ENCODE peak calls at places on chromosome 4, in four cellular contexts. U, V, I and P are unnamed samples.
A peak's percentile ranks its signal among the peaks of the same experiment; 100 is the strongest.

GRCh38 chr4:804804-805203 is 21.1 kb downstream of the CPLX1 start:
- DNase-seq in U (no peak), V (no peak), I (no peak), P (no peak)

GRCh38 chr4:164359881-164360280 is 394.1 kb upstream of the SMIM31 start:
- DNase-seq in U (no peak), V (no peak), I (no peak), P (no peak)

GRCh38 chr4:184470785-184471110 is 3.6 kb downstream of the IRF2 start:
- DNase-seq in V (no peak), U (no peak), I (no peak), P (no peak)

GRCh38 chr4:37615720-37616063 is 70.5 kb downstream of the RELL1 start:
- DNase-seq in V (no peak), U (no peak), I (no peak), P (no peak)

GRCh38 chr4:73998040-73999011 is at the start of gene CXCL5:
- DNase-seq in V (peak; percentile 12), U (no peak), I (no peak), P (no peak)

GRCh38 chr4:159015862-159016261 is 87.0 kb upstream of the RAPGEF2 start:
- DNase-seq in U (no peak), I (no peak), V (no peak), P (no peak)

GRCh38 chr4:85701881-85702321 is 227.0 kb downstream of the ARHGAP24 start:
- DNase-seq in U (no peak), V (no peak), I (no peak), P (no peak)

GRCh38 chr4:81214518-81215218 is 354 bp downstream of the PRKG2 start:
- DNase-seq in V (no peak), U (peak; percentile 46), I (no peak), P (no peak)

GRCh38 chr4:56828784-56829535 is 7.5 kb upstream of the SPINK2 start:
- DNase-seq in U (no peak), V (no peak), I (no peak), P (no peak)

GRCh38 chr4:41290486-41290885 is 33.8 kb downstream of the UCHL1 start:
- DNase-seq in I (no peak), U (no peak), V (no peak), P (no peak)

GRCh38 chr4:46931981-46932380 is 22.9 kb upstream of the COX7B2 start:
- DNase-seq in U (peak; percentile 15), I (no peak), V (peak; percentile 50), P (no peak)

GRCh38 chr4:117545042-117545441 is 459.7 kb upstream of the TRAM1L1 start:
- DNase-seq in V (no peak), I (no peak), U (no peak), P (no peak)

GRCh38 chr4:168124008-168124641 is 31.8 kb downstream of the ANXA10 start:
- DNase-seq in V (no peak), I (no peak), U (no peak), P (no peak)

GRCh38 chr4:165631912-165632311 is 241.1 kb upstream of the TLL1 start:
- DNase-seq in I (no peak), U (no peak), V (no peak), P (no peak)

GRCh38 chr4:152072886-152073285 is 312.1 kb upstream of the GATB start:
- DNase-seq in V (no peak), I (no peak), U (no peak), P (no peak)

GRCh38 chr4:33883111-33883510 is 2361.2 kb downstream of the ARAP2 start:
- DNase-seq in V (no peak), U (no peak), I (no peak), P (no peak)

GRCh38 chr4:39279416-39279815 is 86.7 kb downstream of the RFC1 start:
- DNase-seq in I (no peak), V (no peak), U (no peak), P (no peak)

GRCh38 chr4:15971068-15971801 is 8.3 kb upstream of the FGFBP2 start:
- DNase-seq in I (no peak), U (no peak), V (no peak), P (no peak)

GRCh38 chr4:688695-689497 is at the start of gene SLC49A3:
- DNase-seq in U (no peak), V (no peak), I (no peak), P (no peak)

GRCh38 chr4:7957113-7957656 is 17.5 kb upstream of the AFAP1 start:
- DNase-seq in U (no peak), I (no peak), V (no peak), P (peak; percentile 82)

GRCh38 chr4:122617597-122618593 is 3.0 kb downstream of the IL21 start:
- DNase-seq in U (no peak), I (no peak), V (no peak), P (no peak)

GRCh38 chr4:40581254-40582140 is 48.2 kb downstream of the RBM47 start:
- DNase-seq in U (no peak), V (no peak), I (no peak), P (no peak)

GRCh38 chr4:140928880-140929279 is 172.7 kb upstream of the TBC1D9 start:
- DNase-seq in V (no peak), I (no peak), U (no peak), P (no peak)

GRCh38 chr4:143344774-143345173 is 8.1 kb downstream of the GAB1 start:
- DNase-seq in U (no peak), V (no peak), I (no peak), P (no peak)

GRCh38 chr4:2623442-2623841 is 87.0 kb downstream of the FAM193A start:
- DNase-seq in U (no peak), V (no peak), I (no peak), P (no peak)

GRCh38 chr4:173490256-173490655 is 39.8 kb downstream of the HAND2 start:
- DNase-seq in V (no peak), I (no peak), U (no peak), P (no peak)

GRCh38 chr4:151228196-151229119 is 48.5 kb upstream of the PRSS48 start:
- DNase-seq in U (no peak), V (no peak), I (no peak), P (peak; percentile 45)

GRCh38 chr4:145690610-145691009 is 10.7 kb downstream of the C4orf51 start:
- DNase-seq in U (no peak), I (no peak), V (no peak), P (no peak)

GRCh38 chr4:52579602-52580272 is 79.4 kb downstream of the USP46 start:
- DNase-seq in V (no peak), U (no peak), I (no peak), P (no peak)

GRCh38 chr4:55654131-55654530 is 18.0 kb upstream of the NMU start:
- DNase-seq in V (no peak), I (no peak), U (no peak), P (no peak)

GRCh38 chr4:165129924-165130323 is 17.3 kb upstream of the TMEM192 start:
- DNase-seq in V (no peak), U (no peak), I (no peak), P (no peak)